ENCODE peak calls at places on chromosomes 3 and 15, in four cellular contexts. One of them, this sample, is unnamed.

GRCh38 chr15:78540135-78540954 is at the start of gene PSMA4:
- DNase-seq in heart left ventricle: peak; percentile 97
- DNase-seq in stomach: peak; percentile 94
- DNase-seq in heart right ventricle: peak; percentile 93
- DNase-seq in this sample: peak; percentile 95

GRCh38 chr15:70508561-70509281 is 254.6 kb downstream of the UACA start:
- DNase-seq in heart right ventricle: no peak
- DNase-seq in heart left ventricle: no peak
- DNase-seq in stomach: no peak
- DNase-seq in this sample: peak; percentile 50

GRCh38 chr15:98126326-98127090 is 166.0 kb downstream of the ARRDC4 start:
- DNase-seq in stomach: no peak
- DNase-seq in heart left ventricle: no peak
- DNase-seq in heart right ventricle: no peak
- DNase-seq in this sample: no peak

GRCh38 chr15:67120839-67121540 is 55.6 kb downstream of the SMAD3 start:
- DNase-seq in stomach: peak; percentile 90
- DNase-seq in heart right ventricle: peak; percentile 88
- DNase-seq in heart left ventricle: peak; percentile 93
- DNase-seq in this sample: no peak

GRCh38 chr15:64284037-64284436 is 71.9 kb downstream of the CSNK1G1 start:
- DNase-seq in heart right ventricle: no peak
- DNase-seq in stomach: no peak
- DNase-seq in heart left ventricle: no peak
- DNase-seq in this sample: no peak

GRCh38 chr3:131110087-131110486 is 83.4 kb downstream of the NEK11 start:
- DNase-seq in heart right ventricle: no peak
- DNase-seq in heart left ventricle: no peak
- DNase-seq in stomach: no peak
- DNase-seq in this sample: no peak

GRCh38 chr3:150202696-150203095 is 205.4 kb upstream of the TSC22D2 start:
- DNase-seq in heart right ventricle: no peak
- DNase-seq in heart left ventricle: no peak
- DNase-seq in stomach: no peak
- DNase-seq in this sample: no peak

GRCh38 chr15:100802421-100803157 is 77.0 kb upstream of the ALDH1A3 start:
- DNase-seq in heart left ventricle: no peak
- DNase-seq in stomach: no peak
- DNase-seq in heart right ventricle: no peak
- DNase-seq in this sample: no peak

GRCh38 chr15:88650556-88650955 is 11.7 kb downstream of the ISG20 start:
- DNase-seq in stomach: no peak
- DNase-seq in heart right ventricle: no peak
- DNase-seq in heart left ventricle: no peak
- DNase-seq in this sample: no peak

GRCh38 chr3:123353852-123354238 is 95.0 kb downstream of the ADCY5 start:
- DNase-seq in stomach: no peak
- DNase-seq in heart right ventricle: no peak
- DNase-seq in heart left ventricle: no peak
- DNase-seq in this sample: no peak

GRCh38 chr15:70512772-70513362 is 250.5 kb downstream of the UACA start:
- DNase-seq in heart right ventricle: no peak
- DNase-seq in stomach: peak; percentile 50
- DNase-seq in heart left ventricle: peak; percentile 75
- DNase-seq in this sample: peak; percentile 44

GRCh38 chr15:25780479-25781255 is 82.5 kb downstream of the ATP10A start:
- DNase-seq in heart left ventricle: no peak
- DNase-seq in heart right ventricle: no peak
- DNase-seq in stomach: no peak
- DNase-seq in this sample: no peak
- TF ChIP-seq CTCF in heart left ventricle: no peak
- TF ChIP-seq CTCF in heart right ventricle: no peak
- TF ChIP-seq CTCF in stomach: no peak
- TF ChIP-seq CTCF in this sample: no peak

DNA sequence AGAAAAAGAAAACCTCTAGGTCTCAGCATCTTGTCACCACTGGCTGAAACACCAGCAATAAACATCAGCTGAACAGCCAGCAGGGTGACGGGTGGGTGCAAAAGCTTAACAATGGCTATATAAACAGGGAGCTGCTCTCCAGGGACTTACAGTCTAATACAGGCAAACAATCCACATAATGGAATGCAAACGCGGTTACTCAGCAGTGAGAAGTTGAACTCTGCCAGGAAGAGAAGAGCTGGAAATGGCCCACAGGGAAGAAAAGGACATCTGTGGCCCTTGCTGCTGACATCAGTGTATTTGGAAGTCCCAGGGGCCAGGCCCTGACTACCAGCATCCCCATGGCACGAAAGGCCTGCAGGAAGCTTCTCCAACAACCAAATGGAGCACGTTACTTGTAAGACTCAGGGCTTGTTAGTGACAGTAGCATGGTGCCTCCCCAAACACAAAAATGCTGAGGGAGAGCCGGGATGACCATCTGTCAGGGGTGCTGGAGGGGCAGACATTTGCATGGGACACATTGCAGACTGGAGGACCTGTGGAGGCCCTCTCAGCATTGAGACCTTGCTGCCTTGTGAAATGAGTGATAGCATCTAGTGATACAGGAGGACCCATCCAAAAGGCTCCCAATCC is 3.0 kb downstream of the HEG1 start:
- DNase-seq in heart right ventricle: no peak
- DNase-seq in heart left ventricle: no peak
- DNase-seq in stomach: no peak
- DNase-seq in this sample: no peak
- TF ChIP-seq CTCF in heart right ventricle: no peak
- TF ChIP-seq CTCF in heart left ventricle: no peak
- TF ChIP-seq CTCF in stomach: no peak
- TF ChIP-seq CTCF in this sample: no peak

GRCh38 chr3:134312873-134313838 is 61.1 kb downstream of the AMOTL2 start:
- DNase-seq in stomach: peak; percentile 81
- DNase-seq in heart right ventricle: peak; percentile 62
- DNase-seq in heart left ventricle: peak; percentile 89
- DNase-seq in this sample: peak; percentile 96
- TF ChIP-seq CTCF in stomach: no peak
- TF ChIP-seq CTCF in heart right ventricle: peak; percentile 57
- TF ChIP-seq CTCF in heart left ventricle: no peak
- TF ChIP-seq CTCF in this sample: peak; percentile 71

GRCh38 chr15:96737408-96737807 is 406.9 kb downstream of the NR2F2 start:
- DNase-seq in stomach: no peak
- DNase-seq in heart right ventricle: no peak
- DNase-seq in heart left ventricle: no peak
- DNase-seq in this sample: no peak

GRCh38 chr15:96735621-96736020 is 405.1 kb downstream of the NR2F2 start:
- DNase-seq in heart left ventricle: no peak
- DNase-seq in stomach: no peak
- DNase-seq in heart right ventricle: no peak
- DNase-seq in this sample: no peak

GRCh38 chr15:96732704-96733103 is 402.2 kb downstream of the NR2F2 start:
- DNase-seq in heart right ventricle: no peak
- DNase-seq in heart left ventricle: no peak
- DNase-seq in stomach: no peak
- DNase-seq in this sample: no peak

DNA sequence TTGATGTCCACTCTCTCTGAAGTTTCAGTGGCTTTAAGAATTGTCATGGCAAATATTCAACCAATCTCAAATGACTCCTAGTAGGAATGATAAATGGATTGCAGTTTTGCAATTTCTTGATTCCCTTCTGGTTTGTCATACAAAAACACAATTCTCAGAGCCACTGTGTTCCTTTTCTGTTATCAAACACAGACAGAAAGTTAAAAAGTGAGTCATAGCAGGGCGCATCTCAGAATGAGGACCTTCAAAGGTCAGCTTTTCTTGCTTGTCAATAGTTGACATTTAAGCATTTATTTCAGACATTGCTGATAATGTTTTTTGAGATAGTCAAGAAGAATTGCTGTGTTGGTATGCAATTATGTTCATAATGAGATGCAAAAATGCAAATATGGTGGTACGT is 405.9 kb downstream of the NR2F2 start:
- DNase-seq in heart left ventricle: no peak
- DNase-seq in heart right ventricle: no peak
- DNase-seq in stomach: no peak
- DNase-seq in this sample: no peak
- TF ChIP-seq CTCF in heart left ventricle: no peak
- TF ChIP-seq CTCF in heart right ventricle: no peak
- TF ChIP-seq CTCF in stomach: no peak
- TF ChIP-seq CTCF in this sample: no peak

DNA sequence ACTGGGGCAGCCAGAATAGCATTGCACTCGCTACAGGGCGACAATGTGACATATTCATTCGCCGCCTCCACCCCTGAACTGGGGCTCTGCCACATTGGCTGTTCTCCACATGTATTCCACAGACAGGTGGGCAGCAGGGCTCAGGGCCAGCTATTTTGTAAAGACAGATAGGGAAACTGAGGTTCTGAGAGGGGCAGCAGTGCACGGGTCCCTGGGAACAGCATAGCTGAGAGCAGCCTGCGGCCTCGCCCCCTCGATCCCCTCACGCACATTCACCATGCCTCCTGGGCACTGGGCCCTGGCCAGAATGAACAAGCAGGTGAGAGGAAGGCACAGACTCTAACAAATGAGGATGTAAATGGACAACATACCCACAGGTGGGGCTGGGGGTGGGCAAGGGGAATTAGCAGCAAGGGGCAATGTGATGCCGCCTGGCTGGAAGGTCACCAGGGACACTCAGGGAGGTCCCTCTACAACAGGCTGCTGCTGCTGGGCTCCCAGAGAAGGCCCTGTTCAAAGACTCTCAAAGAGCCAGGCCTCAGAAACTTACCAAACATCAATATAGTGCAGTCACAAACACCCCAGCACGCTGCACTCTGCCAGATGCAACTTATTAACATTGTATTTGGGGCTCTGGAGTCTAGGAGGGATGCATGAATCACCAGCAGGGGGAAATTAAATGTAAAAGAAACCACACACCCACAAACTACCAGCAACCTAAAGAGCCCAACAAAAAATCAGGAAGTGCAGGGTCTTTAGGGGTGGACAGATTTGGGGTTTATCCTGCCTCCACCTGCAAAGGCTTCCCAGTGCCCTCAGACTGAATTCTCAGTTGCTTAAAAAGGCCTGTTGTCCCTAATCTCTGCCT is 74.8 kb upstream of the SPATA12 start:
- DNase-seq in stomach: no peak
- DNase-seq in heart left ventricle: no peak
- DNase-seq in heart right ventricle: no peak
- DNase-seq in this sample: no peak
- TF ChIP-seq CTCF in stomach: no peak
- TF ChIP-seq CTCF in heart left ventricle: no peak
- TF ChIP-seq CTCF in heart right ventricle: no peak
- TF ChIP-seq CTCF in this sample: peak; percentile 23

GRCh38 chr3:148625991-148626390 is 71.7 kb upstream of the AGTR1 start:
- DNase-seq in stomach: no peak
- DNase-seq in heart left ventricle: no peak
- DNase-seq in heart right ventricle: no peak
- DNase-seq in this sample: no peak

GRCh38 chr3:148629006-148629405 is 68.7 kb upstream of the AGTR1 start:
- DNase-seq in stomach: no peak
- DNase-seq in heart left ventricle: no peak
- DNase-seq in heart right ventricle: no peak
- DNase-seq in this sample: no peak

DNA sequence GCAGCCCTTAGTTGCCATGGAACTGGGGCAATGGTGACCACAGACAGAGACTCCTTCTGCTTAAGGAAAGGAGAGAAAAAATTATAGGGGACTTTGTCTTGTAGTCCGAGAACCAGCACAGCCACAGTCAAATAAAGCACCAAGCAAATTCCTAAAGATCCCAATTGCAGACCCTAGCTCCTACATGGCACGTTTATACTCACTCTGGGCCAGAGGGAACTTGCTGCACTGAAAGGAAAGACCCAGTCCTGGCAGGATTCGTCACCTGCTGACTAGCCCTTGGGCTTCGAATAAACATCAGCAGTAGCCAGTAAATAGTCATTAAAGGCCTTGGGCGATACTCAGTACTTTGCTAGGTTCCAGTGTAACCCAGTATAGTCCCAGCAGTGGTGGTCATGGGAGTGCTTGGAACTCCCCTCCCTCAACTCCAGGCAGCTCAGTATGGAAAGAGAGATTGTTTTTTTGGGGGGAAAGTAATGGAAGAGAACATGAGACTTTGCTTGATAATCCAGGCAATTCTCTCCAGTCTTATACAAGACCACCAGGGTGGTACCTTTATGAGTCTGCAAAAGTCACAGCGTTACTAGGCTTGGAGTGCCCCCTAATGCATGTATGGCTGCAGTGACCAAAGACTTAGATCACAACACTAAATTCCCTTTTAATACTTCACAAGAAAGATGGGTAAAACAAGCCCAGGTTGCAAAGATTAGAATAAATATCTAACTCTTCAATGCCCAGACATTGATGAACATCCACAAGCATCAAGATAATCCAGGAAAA is 66.4 kb upstream of the AGTR1 start:
- DNase-seq in heart left ventricle: no peak
- DNase-seq in stomach: no peak
- DNase-seq in heart right ventricle: no peak
- DNase-seq in this sample: no peak
- TF ChIP-seq CTCF in heart left ventricle: no peak
- TF ChIP-seq CTCF in stomach: no peak
- TF ChIP-seq CTCF in heart right ventricle: no peak
- TF ChIP-seq CTCF in this sample: peak; percentile 68

DNA sequence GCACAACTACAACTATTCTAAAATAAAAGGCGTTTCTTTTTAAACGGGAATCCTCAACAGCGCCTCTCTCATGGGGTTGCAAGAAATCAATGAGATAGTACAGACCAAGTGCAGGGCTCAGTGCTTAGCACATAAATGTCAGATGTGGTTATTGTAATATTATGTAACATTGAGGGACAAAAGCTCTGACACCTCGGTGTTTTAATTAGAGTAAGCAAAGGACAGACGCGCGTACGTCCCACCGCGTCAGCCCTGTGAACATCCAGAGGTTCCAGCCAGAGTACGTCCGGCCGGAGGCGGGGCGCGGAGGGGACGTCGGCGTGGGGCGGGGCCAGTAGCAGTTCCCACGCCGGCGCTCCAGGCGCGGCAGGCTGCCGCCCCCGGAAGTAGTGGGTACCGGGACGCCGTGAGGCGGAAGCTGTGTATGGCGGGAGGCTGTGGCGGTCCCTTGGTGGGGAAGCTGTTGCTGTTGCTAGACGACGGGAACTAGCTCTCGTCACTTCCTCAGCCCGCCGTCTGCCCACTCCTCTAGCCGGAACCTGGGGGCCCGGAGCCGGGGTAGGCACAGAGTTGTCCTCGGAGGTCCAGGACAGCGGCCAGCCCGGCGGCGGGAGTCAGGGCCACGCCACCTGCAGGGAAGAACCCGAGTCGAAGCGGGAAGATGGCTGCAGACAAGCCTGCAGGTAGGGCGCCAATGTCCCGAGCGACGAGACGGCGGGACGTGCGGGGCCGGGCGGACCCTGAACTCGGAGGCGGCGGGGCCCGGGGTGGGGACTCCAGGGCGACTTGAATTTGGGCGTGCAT is at the start of gene CNOT10:
- DNase-seq in stomach: peak; percentile 95
- DNase-seq in heart left ventricle: peak; percentile 98
- DNase-seq in heart right ventricle: peak; percentile 93
- DNase-seq in this sample: peak; percentile 99
- TF ChIP-seq CTCF in stomach: no peak
- TF ChIP-seq CTCF in heart left ventricle: peak; percentile 3
- TF ChIP-seq CTCF in heart right ventricle: no peak
- TF ChIP-seq CTCF in this sample: peak; percentile 62

GRCh38 chr15:84794148-84794547 is 23.0 kb upstream of the ALPK3 start:
- DNase-seq in heart right ventricle: no peak
- DNase-seq in heart left ventricle: no peak
- DNase-seq in stomach: no peak
- DNase-seq in this sample: no peak
- TF ChIP-seq CTCF in heart right ventricle: no peak
- TF ChIP-seq CTCF in heart left ventricle: no peak
- TF ChIP-seq CTCF in stomach: no peak
- TF ChIP-seq CTCF in this sample: no peak